ENCODE peak calls at places on chromosomes 16 and 17, in eight cellular contexts. D is A549; U is activated CD4-positive, alpha-beta T cell treated with anti-CD3 and anti-CD28 coated beads, Interleukin-2, amount 50 U/mL, for 1 hour; S is activated CD8-positive, alpha-beta T cell treated with anti-CD3 and anti-CD28 coated beads for 36 hours; B is ascending aorta; K is NCI-H345; F is PC-3; Q is heart left ventricle. R is an unnamed sample.

GRCh38 chr16:49183911-49184310 is 97.7 kb downstream of the CBLN1 start:
- DNase-seq in B (no peak), S (peak), F (peak), K (no peak), Q (no peak), U (no peak), D (peak), R (no peak)

GRCh38 chr16:102060-102855 is 24.2 kb downstream of the MPG start:
- DNase-seq in Q (peak), U (no peak), S (no peak), B (peak), D (no peak), K (no peak), F (no peak), R (no peak)

GRCh38 chr17:83161298-83162034 is 82.1 kb downstream of the METRNL start:
- DNase-seq in S (no peak), K (no peak), Q (no peak), F (peak), B (no peak), U (no peak), D (no peak), R (no peak)

GRCh38 chr16:51839697-51840462 is 688.8 kb upstream of the SALL1 start:
- DNase-seq in K (no peak), F (no peak), S (no peak), U (no peak), D (peak), B (no peak), Q (no peak), R (no peak)

GRCh38 chr17:78802008-78802407 is 19.9 kb upstream of the CYTH1 start:
- DNase-seq in B (no peak), S (no peak), Q (no peak), D (no peak), K (no peak), F (no peak), U (no peak), R (no peak)

GRCh38 chr17:21524211-21524591 is 148.0 kb downstream of the KCNJ12 start:
- DNase-seq in D (no peak), Q (no peak), U (no peak), S (no peak), K (no peak), B (no peak), F (no peak), R (no peak)

GRCh38 chr16:87654826-87655225 is 52.5 kb downstream of the JPH3 start:
- DNase-seq in U (no peak), Q (no peak), F (no peak), S (no peak), B (no peak), K (no peak), D (no peak), R (no peak)

GRCh38 chr16:82895843-82896242 is 269.1 kb downstream of the CDH13 start:
- DNase-seq in S (no peak), U (no peak), D (no peak), Q (no peak), F (no peak), K (no peak), B (no peak), R (no peak)

GRCh38 chr16:23145186-23145585 is 4.1 kb downstream of the USP31 start:
- DNase-seq in K (no peak), D (no peak), F (peak), Q (no peak), U (no peak), B (no peak), S (no peak), R (peak)

GRCh38 chr16:71807905-71808592 is 585 bp downstream of the AP1G1 start:
- DNase-seq in U (no peak), F (no peak), Q (peak), K (no peak), B (no peak), D (peak), S (peak), R (peak)

GRCh38 chr17:2867441-2868424 is 71.5 kb downstream of the RAP1GAP2 start:
- DNase-seq in D (peak), S (no peak), B (no peak), Q (no peak), K (no peak), F (peak), U (no peak), R (no peak)